ENCODE peak calls at places on chromosomes 3 and 15, in seven cellular contexts. One of them, this sample, is unnamed. For H3K4me1, the result is how much of the 10 kb centered on the place peaks cover.

GRCh38 chr15:48397841-48398240 is 66.6 kb downstream of the DUT start:
- DNase-seq in spleen: no peak
- DNase-seq in transverse colon: no peak
- DNase-seq in SK-N-SH: no peak
- DNase-seq in H1: no peak
- DNase-seq in sigmoid colon: no peak
- DNase-seq in breast epithelium: no peak
- DNase-seq in this sample: no peak

GRCh38 chr3:39180183-39180545 is 12.2 kb downstream of the XIRP1 start:
- DNase-seq in spleen: no peak
- DNase-seq in transverse colon: no peak
- DNase-seq in SK-N-SH: no peak
- DNase-seq in H1: no peak
- DNase-seq in sigmoid colon: no peak
- DNase-seq in breast epithelium: no peak
- DNase-seq in this sample: no peak

GRCh38 chr3:35137612-35138011 is 501.7 kb upstream of the ARPP21 start:
- DNase-seq in spleen: no peak
- DNase-seq in transverse colon: no peak
- DNase-seq in SK-N-SH: no peak
- DNase-seq in H1: no peak
- DNase-seq in sigmoid colon: no peak
- DNase-seq in breast epithelium: no peak
- DNase-seq in this sample: no peak

GRCh38 chr15:83914906-83915305 is 261.0 kb downstream of the ADAMTSL3 start:
- DNase-seq in spleen: no peak
- DNase-seq in transverse colon: no peak
- DNase-seq in SK-N-SH: no peak
- DNase-seq in H1: no peak
- DNase-seq in sigmoid colon: no peak
- DNase-seq in breast epithelium: no peak
- DNase-seq in this sample: no peak

GRCh38 chr3:128274837-128275236 is 121.6 kb downstream of the EEFSEC start:
- DNase-seq in spleen: no peak
- DNase-seq in transverse colon: no peak
- DNase-seq in SK-N-SH: no peak
- DNase-seq in H1: peak
- DNase-seq in sigmoid colon: no peak
- DNase-seq in breast epithelium: no peak
- DNase-seq in this sample: no peak

GRCh38 chr15:101614001-101614585 is 38.1 kb downstream of the TM2D3 start:
- DNase-seq in spleen: no peak
- DNase-seq in transverse colon: no peak
- DNase-seq in SK-N-SH: peak
- DNase-seq in H1: no peak
- DNase-seq in sigmoid colon: no peak
- DNase-seq in breast epithelium: no peak
- DNase-seq in this sample: no peak

GRCh38 chr15:38758001-38758400 is 193.4 kb upstream of the RASGRP1 start:
- DNase-seq in spleen: no peak
- DNase-seq in transverse colon: no peak
- DNase-seq in SK-N-SH: peak
- DNase-seq in H1: no peak
- DNase-seq in sigmoid colon: no peak
- DNase-seq in breast epithelium: no peak
- DNase-seq in this sample: no peak

GRCh38 chr15:31326729-31327673 is at the start of gene KLF13:
- DNase-seq in spleen: peak
- DNase-seq in transverse colon: peak
- DNase-seq in SK-N-SH: peak
- DNase-seq in H1: no peak
- DNase-seq in sigmoid colon: peak
- DNase-seq in breast epithelium: no peak
- DNase-seq in this sample: peak

GRCh38 chr15:30882861-30883433 is 20.8 kb upstream of the FAN1 start:
- DNase-seq in spleen: no peak
- DNase-seq in transverse colon: no peak
- DNase-seq in SK-N-SH: no peak
- DNase-seq in H1: no peak
- DNase-seq in sigmoid colon: no peak
- DNase-seq in breast epithelium: no peak
- DNase-seq in this sample: no peak

GRCh38 chr15:57003418-57003817 is 85.0 kb downstream of the TCF12 start:
- DNase-seq in spleen: no peak
- DNase-seq in transverse colon: no peak
- DNase-seq in SK-N-SH: no peak
- DNase-seq in H1: no peak
- DNase-seq in sigmoid colon: no peak
- DNase-seq in breast epithelium: no peak
- DNase-seq in this sample: no peak

GRCh38 chr15:87477759-87478687 is 778.5 kb downstream of the NTRK3 start:
- DNase-seq in spleen: no peak
- DNase-seq in transverse colon: no peak
- DNase-seq in SK-N-SH: peak
- DNase-seq in H1: no peak
- DNase-seq in sigmoid colon: peak
- DNase-seq in breast epithelium: peak
- DNase-seq in this sample: peak

GRCh38 chr3:53815651-53816050 is 30.6 kb downstream of the CHDH start:
- DNase-seq in spleen: no peak
- DNase-seq in transverse colon: no peak
- DNase-seq in SK-N-SH: no peak
- DNase-seq in H1: no peak
- DNase-seq in sigmoid colon: peak
- DNase-seq in breast epithelium: no peak
- DNase-seq in this sample: no peak

GRCh38 chr3:182045721-182046120 is 334.0 kb downstream of the SOX2 start:
- DNase-seq in spleen: no peak
- DNase-seq in transverse colon: no peak
- DNase-seq in SK-N-SH: no peak
- DNase-seq in H1: no peak
- DNase-seq in sigmoid colon: no peak
- DNase-seq in breast epithelium: no peak
- DNase-seq in this sample: no peak

GRCh38 chr3:88031543-88032148 is 27.2 kb downstream of the CGGBP1 start:
- DNase-seq in spleen: no peak
- DNase-seq in transverse colon: no peak
- DNase-seq in SK-N-SH: no peak
- DNase-seq in H1: no peak
- DNase-seq in sigmoid colon: no peak
- DNase-seq in breast epithelium: no peak
- DNase-seq in this sample: no peak

GRCh38 chr15:37095197-37095992 is 5.0 kb downstream of the MEIS2 start:
- DNase-seq in spleen: peak
- DNase-seq in transverse colon: no peak
- DNase-seq in SK-N-SH: peak
- DNase-seq in H1: peak
- DNase-seq in sigmoid colon: no peak
- DNase-seq in breast epithelium: no peak
- DNase-seq in this sample: no peak

GRCh38 chr3:31573460-31573779 is 40.7 kb downstream of the STT3B start:
- DNase-seq in spleen: no peak
- DNase-seq in transverse colon: no peak
- DNase-seq in SK-N-SH: no peak
- DNase-seq in H1: no peak
- DNase-seq in sigmoid colon: no peak
- DNase-seq in breast epithelium: no peak
- DNase-seq in this sample: no peak

GRCh38 chr3:31575448-31575847 is 42.7 kb downstream of the STT3B start:
- DNase-seq in spleen: no peak
- DNase-seq in transverse colon: no peak
- DNase-seq in SK-N-SH: no peak
- DNase-seq in H1: no peak
- DNase-seq in sigmoid colon: no peak
- DNase-seq in breast epithelium: no peak
- DNase-seq in this sample: no peak

GRCh38 chr3:31571325-31571724 is 38.6 kb downstream of the STT3B start:
- DNase-seq in spleen: no peak
- DNase-seq in transverse colon: no peak
- DNase-seq in SK-N-SH: no peak
- DNase-seq in H1: no peak
- DNase-seq in sigmoid colon: no peak
- DNase-seq in breast epithelium: no peak
- DNase-seq in this sample: no peak

GRCh38 chr3:31576521-31576920 is 43.8 kb downstream of the STT3B start:
- DNase-seq in spleen: no peak
- DNase-seq in transverse colon: no peak
- DNase-seq in SK-N-SH: no peak
- DNase-seq in H1: no peak
- DNase-seq in sigmoid colon: no peak
- DNase-seq in breast epithelium: no peak
- DNase-seq in this sample: no peak

DNA sequence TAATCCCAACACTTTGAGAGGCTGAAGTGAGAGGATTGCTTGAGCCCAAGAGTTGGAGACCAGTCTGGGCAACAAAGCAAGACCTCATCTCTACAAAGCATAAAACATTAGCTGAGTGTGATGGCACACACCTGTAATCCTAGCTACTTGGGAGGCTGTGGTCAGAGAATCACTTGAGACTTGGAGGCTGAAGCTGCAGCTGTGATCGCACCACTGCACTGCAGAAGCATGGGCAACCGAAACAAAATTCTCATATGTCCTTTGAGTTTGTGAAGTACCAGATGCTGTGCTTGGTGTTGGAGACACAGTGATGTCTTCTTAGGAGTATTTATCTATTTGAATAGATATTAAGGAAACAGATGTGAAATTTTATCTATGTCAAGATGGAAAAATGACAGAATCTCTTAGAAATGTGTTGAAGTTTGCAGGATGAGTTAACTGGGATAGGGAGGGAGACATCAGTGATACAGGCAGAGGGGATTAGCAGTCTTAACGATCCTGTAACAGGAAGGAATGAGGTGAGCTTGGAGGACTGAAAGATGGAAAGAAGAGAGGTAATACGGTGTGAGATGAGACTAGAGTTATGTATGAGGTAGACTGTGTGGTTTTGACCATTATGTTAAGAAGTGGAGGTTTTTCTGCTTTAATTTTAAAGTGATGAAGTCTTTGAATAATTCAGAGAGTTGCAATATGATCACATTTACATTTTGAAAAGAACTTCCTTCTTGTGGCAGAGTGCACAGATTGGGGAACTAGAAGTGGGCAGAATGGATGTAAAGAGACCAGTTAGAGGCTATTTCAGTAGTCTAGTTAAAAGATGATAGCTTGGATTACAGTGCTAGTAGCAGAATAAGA is 40.1 kb downstream of the STT3B start:
- DNase-seq in spleen: no peak
- DNase-seq in transverse colon: no peak
- DNase-seq in SK-N-SH: no peak
- DNase-seq in H1: no peak
- DNase-seq in sigmoid colon: no peak
- DNase-seq in breast epithelium: no peak
- DNase-seq in this sample: no peak
- H3K4me1 ChIP-seq in spleen: half or more
- H3K4me1 ChIP-seq in transverse colon: under half
- H3K4me1 ChIP-seq in SK-N-SH: under half
- H3K4me1 ChIP-seq in H1: under half
- H3K4me1 ChIP-seq in sigmoid colon: under half
- H3K4me1 ChIP-seq in breast epithelium: under half
- H3K4me1 ChIP-seq in this sample: under half

DNA sequence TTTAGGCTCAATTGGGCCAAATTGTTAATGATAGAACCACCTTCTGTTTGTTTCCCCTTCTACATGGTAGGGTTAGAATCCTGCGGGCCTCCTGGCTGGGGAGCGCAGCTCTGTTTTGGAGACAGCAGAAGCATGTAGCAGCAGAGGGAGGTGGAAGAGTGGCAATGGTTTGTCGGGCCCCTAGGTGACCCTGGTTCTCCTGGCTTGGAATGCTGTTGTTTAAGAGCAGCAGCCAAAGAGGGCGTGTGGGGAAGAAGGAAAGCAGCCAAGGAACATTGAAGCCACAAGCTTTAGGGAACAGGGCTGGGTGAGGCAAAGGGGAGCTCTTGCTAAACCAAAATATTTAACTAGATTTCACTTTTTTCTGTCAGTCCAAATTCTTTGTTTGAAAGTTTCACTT is 213.7 kb upstream of the NR2E3 start:
- DNase-seq in spleen: no peak
- DNase-seq in transverse colon: peak
- DNase-seq in SK-N-SH: no peak
- DNase-seq in H1: no peak
- DNase-seq in sigmoid colon: peak
- DNase-seq in breast epithelium: peak
- DNase-seq in this sample: peak
- TF ChIP-seq POLR2AphosphoS5 in spleen: no peak
- TF ChIP-seq POLR2AphosphoS5 in transverse colon: no peak
- TF ChIP-seq POLR2AphosphoS5 in SK-N-SH: no peak
- TF ChIP-seq POLR2AphosphoS5 in H1: no peak
- TF ChIP-seq POLR2AphosphoS5 in sigmoid colon: no peak
- TF ChIP-seq POLR2AphosphoS5 in breast epithelium: peak
- TF ChIP-seq POLR2AphosphoS5 in this sample: peak

DNA sequence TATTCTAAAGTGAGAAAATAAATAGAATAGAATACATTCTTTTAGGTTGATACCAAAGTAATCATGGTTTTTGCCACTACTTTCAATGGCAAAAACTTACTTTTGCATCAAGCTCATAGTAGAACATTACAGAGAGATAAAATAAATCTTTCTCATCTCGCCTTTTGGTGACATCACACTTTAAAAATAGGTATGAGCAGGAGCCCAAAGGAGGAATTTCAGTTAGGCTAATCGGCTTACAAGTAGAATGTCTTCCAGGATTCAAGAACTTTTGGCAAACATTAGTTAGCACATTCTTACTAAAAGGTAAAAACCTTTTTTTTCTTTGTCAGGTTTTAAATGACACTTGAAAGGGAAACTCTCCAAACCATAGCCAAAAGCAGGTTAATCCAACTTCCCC is 59.7 kb upstream of the CMSS1 start:
- DNase-seq in spleen: no peak
- DNase-seq in transverse colon: no peak
- DNase-seq in SK-N-SH: no peak
- DNase-seq in H1: no peak
- DNase-seq in sigmoid colon: no peak
- DNase-seq in breast epithelium: no peak
- DNase-seq in this sample: no peak
- H3K4me1 ChIP-seq in spleen: under half
- H3K4me1 ChIP-seq in transverse colon: under half
- H3K4me1 ChIP-seq in SK-N-SH: under half
- H3K4me1 ChIP-seq in H1: under half
- H3K4me1 ChIP-seq in sigmoid colon: under half
- H3K4me1 ChIP-seq in breast epithelium: under half
- H3K4me1 ChIP-seq in this sample: under half

DNA sequence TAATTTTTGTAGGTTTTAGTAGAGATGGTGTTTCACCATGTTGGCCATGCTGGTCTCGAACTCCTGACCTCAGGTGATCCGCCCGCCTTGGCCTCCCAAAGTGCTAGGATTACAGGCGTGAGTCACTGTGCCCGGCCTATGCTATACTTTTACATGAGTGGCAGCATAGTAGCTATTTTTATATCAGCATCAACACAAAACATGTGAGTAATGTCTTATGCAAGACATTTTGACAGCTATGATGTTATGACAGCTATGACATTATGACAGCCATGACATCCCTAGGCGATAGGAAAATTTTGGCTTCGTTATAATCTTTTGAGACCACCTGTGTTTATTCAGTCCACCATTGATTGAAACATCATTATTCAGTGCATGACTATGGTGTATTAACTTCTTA is 4.1 kb upstream of the NAALADL2 start:
- DNase-seq in spleen: no peak
- DNase-seq in transverse colon: no peak
- DNase-seq in SK-N-SH: no peak
- DNase-seq in H1: no peak
- DNase-seq in sigmoid colon: no peak
- DNase-seq in breast epithelium: no peak
- DNase-seq in this sample: no peak
- TF ChIP-seq POLR2AphosphoS5 in spleen: no peak
- TF ChIP-seq POLR2AphosphoS5 in transverse colon: no peak
- TF ChIP-seq POLR2AphosphoS5 in SK-N-SH: no peak
- TF ChIP-seq POLR2AphosphoS5 in H1: no peak
- TF ChIP-seq POLR2AphosphoS5 in sigmoid colon: no peak
- TF ChIP-seq POLR2AphosphoS5 in breast epithelium: no peak
- TF ChIP-seq POLR2AphosphoS5 in this sample: no peak

GRCh38 chr15:40100947-40101905 is 7.5 kb downstream of the BMF start:
- DNase-seq in spleen: peak
- DNase-seq in transverse colon: no peak
- DNase-seq in SK-N-SH: no peak
- DNase-seq in H1: no peak
- DNase-seq in sigmoid colon: peak
- DNase-seq in breast epithelium: no peak
- DNase-seq in this sample: no peak
- H3K4me1 ChIP-seq in spleen: half or more
- H3K4me1 ChIP-seq in transverse colon: half or more
- H3K4me1 ChIP-seq in SK-N-SH: half or more
- H3K4me1 ChIP-seq in H1: under half
- H3K4me1 ChIP-seq in sigmoid colon: half or more
- H3K4me1 ChIP-seq in breast epithelium: half or more
- H3K4me1 ChIP-seq in this sample: half or more